ENCODE peak calls at places on chromosomes 6 and 20, in four cellular contexts. S is PC-3, C is Peyer's patch, N is pancreas. I is an unnamed sample.

GRCh38 chr6:160424256-160424655 is 76.1 kb downstream of the SLC22A3 start:
- DNase-seq in S (peak; percentile 79), C (no peak), N (no peak), I (peak; percentile 65)

GRCh38 chr6:52362443-52363221 is 681 bp downstream of the PAQR8 start:
- DNase-seq in S (no peak), C (peak; percentile 67), N (peak; percentile 61), I (peak; percentile 7)

GRCh38 chr6:87945966-87946365 is 101.7 kb upstream of the SPACA1 start:
- DNase-seq in S (no peak), C (no peak), N (no peak), I (peak; percentile 88)

GRCh38 chr6:141203902-141204575 is 928.7 kb upstream of the GJE1 start:
- DNase-seq in S (no peak), C (no peak), N (no peak), I (peak; percentile 10)

GRCh38 chr6:12962995-12963394 is 246.4 kb downstream of the PHACTR1 start:
- DNase-seq in S (no peak), C (no peak), N (no peak), I (no peak)

GRCh38 chr6:134729590-134729989 is 220.3 kb downstream of the ALDH8A1 start:
- DNase-seq in S (no peak), C (no peak), N (no peak), I (no peak)

GRCh38 chr20:5313916-5314315 is 2.8 kb downstream of the PROKR2 start:
- DNase-seq in S (no peak), C (no peak), N (no peak), I (no peak)

GRCh38 chr20:25042531-25043498 is 15.1 kb downstream of the ACSS1 start:
- DNase-seq in S (no peak), C (peak; percentile 78), N (peak; percentile 58), I (no peak)

GRCh38 chr6:26158581-26159416 is 71.6 kb downstream of the HFE start:
- DNase-seq in S (peak; percentile 64), C (peak; percentile 75), N (peak; percentile 74), I (peak; percentile 66)

GRCh38 chr6:79833264-79833663 is 114.1 kb downstream of the ELOVL4 start:
- DNase-seq in S (no peak), C (no peak), N (no peak), I (peak; percentile 8)

GRCh38 chr6:22147983-22148797 is 148.6 kb downstream of the PRL start:
- DNase-seq in S (peak; percentile 54), C (no peak), N (no peak), I (no peak)

GRCh38 chr6:10272591-10272990 is 142.3 kb downstream of the TFAP2A start:
- DNase-seq in S (no peak), C (no peak), N (no peak), I (no peak)

GRCh38 chr6:150686566-150686965 is 86.9 kb downstream of the PLEKHG1 start:
- DNase-seq in S (no peak), C (no peak), N (no peak), I (peak; percentile 40)

GRCh38 chr6:150684715-150685459 is 85.2 kb downstream of the PLEKHG1 start:
- DNase-seq in S (no peak), C (peak; percentile 56), N (no peak), I (no peak)

GRCh38 chr6:150684161-150684560 is 84.5 kb downstream of the PLEKHG1 start:
- DNase-seq in S (no peak), C (no peak), N (no peak), I (no peak)

GRCh38 chr6:150687508-150687907 is 87.8 kb downstream of the PLEKHG1 start:
- DNase-seq in S (no peak), C (no peak), N (no peak), I (no peak)

DNA sequence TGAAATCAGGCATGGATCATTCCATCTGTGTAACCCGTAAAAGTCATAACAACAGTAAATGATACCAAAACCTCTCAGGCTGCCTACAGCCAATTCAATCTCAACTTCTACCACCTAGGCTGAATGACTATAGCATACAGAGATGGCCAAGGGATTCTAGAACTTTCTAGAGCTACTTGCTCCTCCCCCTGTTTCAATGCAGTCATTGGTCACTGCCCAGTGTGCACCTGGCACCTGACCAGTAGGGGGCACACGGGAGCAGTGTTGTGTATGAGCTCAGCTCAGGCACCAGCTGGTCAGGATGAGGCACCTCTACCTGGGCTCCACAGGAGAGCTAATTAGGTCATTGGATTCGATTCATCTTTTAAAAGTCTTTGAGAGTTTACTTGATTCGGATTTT is 86.2 kb downstream of the PLEKHG1 start:
- DNase-seq in S (peak; percentile 64), C (peak; percentile 49), N (no peak), I (peak; percentile 65)
- TF ChIP-seq CTCF in S (peak; percentile 81), C (peak; percentile 48), N (no peak), I (peak; percentile 82)

DNA sequence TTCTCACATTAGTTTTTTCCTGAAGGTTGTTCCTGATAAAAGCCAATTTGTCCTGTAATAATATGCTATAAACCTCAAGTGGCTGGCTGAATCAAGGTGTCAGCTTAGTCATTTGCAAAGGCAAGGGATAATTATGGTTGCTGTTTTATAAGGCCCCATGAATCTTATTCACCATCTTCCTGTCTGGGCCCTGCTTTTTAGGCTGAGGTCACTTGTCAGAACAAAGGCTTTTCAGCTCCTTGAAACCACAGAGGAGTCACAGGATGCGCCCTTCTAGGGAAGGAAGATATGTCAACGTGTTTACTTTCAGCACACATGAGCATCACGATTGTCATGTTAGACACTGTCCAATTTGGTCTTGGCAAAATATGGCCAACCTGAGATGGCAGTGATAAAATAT is 64.8 kb upstream of the NAA20 start:
- DNase-seq in S (peak; percentile 39), C (no peak), N (no peak), I (peak; percentile 19)
- H3K27ac ChIP-seq in S (no peak overlapping the region), C (no peak overlapping the region), N (no peak overlapping the region), I (no peak overlapping the region)

DNA sequence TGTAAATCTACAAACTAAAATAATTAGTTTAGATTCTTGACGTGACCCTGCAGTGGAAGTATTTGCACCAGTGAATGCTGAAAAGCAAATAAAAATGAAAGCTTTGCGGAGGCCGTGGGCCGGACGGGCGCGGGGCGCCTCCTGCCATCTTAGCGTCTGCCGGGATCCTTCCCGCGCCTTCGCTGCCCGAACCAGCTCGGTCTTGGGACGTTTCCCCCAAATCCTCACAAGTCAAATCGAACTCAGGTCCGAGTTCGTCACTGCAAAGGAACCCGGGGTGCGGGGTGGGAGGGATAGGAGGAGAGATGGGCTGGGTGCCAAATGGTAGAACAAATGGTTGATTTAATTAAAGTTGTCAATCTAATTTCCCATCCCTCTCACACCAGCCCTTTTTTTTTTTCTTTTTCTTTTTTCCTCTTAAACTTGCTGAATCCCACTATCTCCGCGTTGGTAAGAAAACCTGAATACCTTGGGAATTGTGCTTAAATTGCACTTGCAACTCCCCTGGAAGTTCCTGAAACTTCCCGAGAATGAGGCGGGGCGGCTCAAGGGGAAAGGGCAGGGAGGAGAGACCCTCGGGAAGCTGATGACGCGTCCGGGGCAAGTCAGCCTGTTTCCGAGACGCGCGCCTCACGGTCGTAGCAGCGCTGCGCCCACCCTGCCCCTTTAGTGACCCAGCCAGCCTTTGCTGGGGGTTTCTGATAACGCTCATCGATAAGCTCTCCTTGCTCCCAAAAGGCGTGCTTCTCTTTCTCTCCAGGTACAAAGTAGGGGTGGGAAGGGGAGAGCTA is 1.7 kb downstream of the GJA1 start:
- DNase-seq in S (peak; percentile 20), C (no peak), N (peak; percentile 68), I (no peak)
- H3K4me1 ChIP-seq in S (no peaks in the 10 kb centered on the region), C (peaks cover 4% of the 10 kb centered on the region), N (no peaks in the 10 kb centered on the region), I (peaks cover 18% of the 10 kb centered on the region)

DNA sequence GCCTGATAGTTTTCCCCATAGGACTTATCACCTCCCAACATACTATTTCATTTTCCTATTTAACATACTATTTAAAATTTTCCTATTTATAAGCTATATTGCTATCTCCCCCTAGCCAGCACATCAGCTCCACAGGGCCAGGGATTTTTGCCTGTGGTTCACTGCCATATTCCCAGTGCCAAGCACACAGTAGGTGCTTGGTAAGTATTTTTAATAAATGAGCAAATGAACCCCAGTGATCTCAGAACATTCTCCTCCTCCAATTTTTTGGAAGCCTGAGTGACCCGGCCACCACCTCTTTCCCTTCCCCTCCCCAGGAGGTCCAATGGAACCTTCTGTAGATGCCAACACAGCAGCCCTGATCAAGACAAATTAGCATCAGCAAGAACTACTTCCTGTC is 33.3 kb downstream of the NFATC2 start:
- DNase-seq in S (no peak), C (no peak), N (no peak), I (no peak)
- TF ChIP-seq CTCF in S (no peak), C (no peak), N (no peak), I (no peak)

DNA sequence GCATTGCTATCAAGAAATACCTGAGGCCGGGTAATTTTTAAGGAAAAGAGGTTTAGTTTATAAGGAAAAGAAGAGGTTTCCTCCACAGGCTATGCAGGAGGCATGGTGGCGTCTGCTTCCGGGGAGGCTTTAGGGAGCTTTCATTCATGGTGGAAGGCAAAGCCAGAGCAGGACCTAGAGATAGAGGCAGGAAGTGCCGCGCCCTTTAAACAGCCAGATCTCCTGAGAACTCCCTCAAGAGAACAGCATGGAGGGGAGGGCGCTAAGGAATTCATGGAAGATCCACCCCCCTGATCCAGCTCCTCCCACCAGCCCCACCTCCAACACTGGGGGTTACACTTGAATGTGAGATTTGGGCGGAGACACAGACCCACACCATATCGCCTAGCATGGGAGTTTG is 13.9 kb upstream of the DACT2 start:
- DNase-seq in S (no peak), C (no peak), N (no peak), I (no peak)
- H3K27ac ChIP-seq in S (no peak overlapping the region), C (no peak overlapping the region), N (peak overlapping the region; percentile 76), I (no peak overlapping the region)